ENCODE peak calls at places on chromosomes 3 and 15, in five cellular contexts. R is GM06990, L is neural progenitor cell, U is suprapubic skin, E is RWPE2. S is an unnamed sample.

GRCh38 chr3:72307438-72308105 is 522.6 kb upstream of the PROK2 start:
- DNase-seq in E (no peak), L (no peak), U (no peak), R (no peak), S (no peak)

GRCh38 chr15:32833323-32833944 is 115.6 kb downstream of the GREM1 start:
- DNase-seq in L (no peak), U (no peak), R (no peak), E (no peak), S (no peak)

GRCh38 chr15:88871313-88871712 is 24.0 kb downstream of the HAPLN3 start:
- DNase-seq in L (no peak), U (no peak), R (no peak), E (no peak), S (no peak)

GRCh38 chr3:191563722-191564121 is 102.8 kb downstream of the PYDC2 start:
- DNase-seq in R (no peak), U (no peak), E (no peak), L (no peak), S (no peak)

GRCh38 chr3:147945968-147946519 is 536.9 kb downstream of the ZIC1 start:
- DNase-seq in U (no peak), R (no peak), E (no peak), L (peak), S (no peak)

GRCh38 chr3:177646749-177647148 is 449.5 kb upstream of the TBL1XR1 start:
- DNase-seq in U (no peak), E (no peak), L (no peak), R (no peak), S (no peak)

GRCh38 chr15:46955576-46955975 is 761.7 kb upstream of the SEMA6D start:
- DNase-seq in E (no peak), R (no peak), L (no peak), U (no peak), S (no peak)

GRCh38 chr3:24494616-24495333 is at the start of gene THRB:
- DNase-seq in E (peak), R (peak), U (peak), L (peak), S (no peak)

GRCh38 chr15:101128191-101128590 is 123.7 kb downstream of the CHSY1 start:
- DNase-seq in R (no peak), U (no peak), E (no peak), L (no peak), S (no peak)

GRCh38 chr3:42572278-42572677 is 9.5 kb downstream of the SEC22C start:
- DNase-seq in L (peak), E (no peak), U (no peak), R (no peak), S (no peak)

GRCh38 chr3:26622634-26623408 is at the start of gene LRRC3B:
- DNase-seq in R (no peak), E (no peak), L (peak), U (no peak), S (no peak)

GRCh38 chr3:123769360-123769743 is 114.8 kb downstream of the MYLK start:
- DNase-seq in U (no peak), R (no peak), L (no peak), E (no peak), S (no peak)

GRCh38 chr3:71258116-71258515 is 325.4 kb downstream of the FOXP1 start:
- DNase-seq in L (no peak), E (no peak), R (no peak), U (no peak), S (no peak)

GRCh38 chr15:92034227-92034626 is 180.7 kb downstream of the SLCO3A1 start:
- DNase-seq in E (no peak), U (no peak), L (no peak), R (no peak), S (no peak)

GRCh38 chr15:58981808-58982475 is 5.5 kb upstream of the RNF111 start:
- DNase-seq in R (no peak), E (no peak), U (no peak), L (no peak), S (no peak)

GRCh38 chr15:76711351-76711827 is 193.8 kb downstream of the SCAPER start:
- DNase-seq in E (no peak), U (no peak), R (peak), L (no peak), S (peak)

GRCh38 chr3:72041531-72041930 is 256.6 kb upstream of the PROK2 start:
- DNase-seq in E (no peak), U (no peak), L (no peak), R (no peak), S (no peak)

GRCh38 chr3:54165865-54166264 is 43.5 kb downstream of the CACNA2D3 start:
- DNase-seq in L (no peak), U (no peak), E (no peak), R (no peak), S (no peak)

GRCh38 chr15:24858737-24859601 is 95.8 kb upstream of the SNRPN start:
- DNase-seq in E (no peak), U (no peak), R (no peak), L (peak), S (no peak)

GRCh38 chr3:117628896-117629295 is 919.3 kb downstream of the TUSC7 start:
- DNase-seq in R (no peak), E (no peak), U (no peak), L (no peak), S (no peak)

GRCh38 chr3:111438283-111438682 is 103.7 kb upstream of the CD96 start:
- DNase-seq in U (no peak), R (no peak), E (no peak), L (no peak), S (no peak)

GRCh38 chr3:158744567-158745288 is 12.5 kb upstream of the RARRES1 start:
- DNase-seq in E (no peak), L (no peak), R (no peak), U (no peak), S (no peak)

GRCh38 chr15:101556273-101556672 is 66.8 kb upstream of the PCSK6 start:
- DNase-seq in U (no peak), R (no peak), E (no peak), L (no peak), S (no peak)

GRCh38 chr3:14804835-14805780 is 13.7 kb upstream of the FGD5 start:
- DNase-seq in U (no peak), L (no peak), R (no peak), E (no peak), S (no peak)

GRCh38 chr3:40317061-40317676 is 7.7 kb downstream of the EIF1B start:
- DNase-seq in L (peak), E (no peak), U (no peak), R (peak), S (peak)

GRCh38 chr3:195809796-195810454 is 1.8 kb downstream of the MUC4 start:
- DNase-seq in R (no peak), L (no peak), E (no peak), U (no peak), S (no peak)

GRCh38 chr3:72123908-72124441 is 339.0 kb upstream of the PROK2 start:
- DNase-seq in E (peak), R (peak), U (no peak), L (no peak), S (no peak)

GRCh38 chr3:156433138-156433537 is 121.8 kb downstream of the SSR3 start:
- DNase-seq in E (no peak), U (no peak), L (no peak), R (no peak), S (no peak)

GRCh38 chr15:58318517-58318916 is 113.3 kb upstream of the LIPC start:
- DNase-seq in L (no peak), U (no peak), R (no peak), E (no peak), S (no peak)

GRCh38 chr3:11530153-11530721 is 113.5 kb downstream of the VGLL4 start:
- DNase-seq in R (no peak), E (peak), U (no peak), L (peak), S (no peak)

GRCh38 chr15:36682091-36682490 is 102.7 kb downstream of the CDIN1 start:
- DNase-seq in R (no peak), L (no peak), E (no peak), U (no peak), S (no peak)

GRCh38 chr3:102178817-102179216 is 256.0 kb upstream of the ZPLD1 start:
- DNase-seq in E (no peak), L (no peak), R (no peak), U (no peak), S (no peak)

GRCh38 chr3:102174832-102175374 is 259.9 kb upstream of the ZPLD1 start:
- DNase-seq in U (no peak), L (no peak), E (no peak), R (no peak), S (no peak)

GRCh38 chr3:102176393-102176792 is 258.4 kb upstream of the ZPLD1 start:
- DNase-seq in E (no peak), L (no peak), R (no peak), U (no peak), S (no peak)

GRCh38 chr3:102179321-102180290 is 255.2 kb upstream of the ZPLD1 start:
- DNase-seq in E (no peak), L (no peak), U (no peak), R (peak), S (no peak)

DNA sequence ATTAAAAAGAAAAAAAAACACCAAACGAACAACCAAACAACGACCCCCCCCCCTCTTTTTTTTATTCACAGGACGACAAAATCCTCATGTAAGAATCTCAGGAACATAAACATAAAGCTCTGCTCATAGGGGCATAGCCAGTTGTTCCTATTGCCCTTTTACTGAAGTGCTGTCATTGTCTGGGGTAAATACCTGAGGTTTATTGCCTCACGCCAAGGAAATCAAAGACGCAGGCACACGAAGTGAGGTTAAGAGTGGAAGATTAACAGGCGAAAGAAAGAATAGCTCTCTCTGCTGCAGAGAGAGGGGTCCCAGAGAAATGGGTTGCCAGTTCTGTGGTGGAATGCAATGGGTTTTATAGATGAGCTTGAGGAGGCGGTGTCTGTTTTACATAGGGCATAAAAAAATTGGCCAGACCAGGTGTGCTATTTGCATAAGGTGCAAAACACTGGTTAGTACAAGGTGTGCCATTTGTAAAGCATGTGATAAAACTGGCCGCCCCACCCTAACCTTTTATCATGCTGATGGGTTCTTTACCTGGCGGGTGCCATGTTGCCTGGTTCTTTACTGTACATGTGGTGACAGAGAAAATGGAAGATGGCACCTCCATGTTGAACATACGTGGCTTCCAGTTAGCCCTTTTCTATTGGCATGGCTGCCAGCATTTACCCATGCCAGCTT is 257.6 kb upstream of the ZPLD1 start:
- DNase-seq in U (no peak), E (no peak), L (no peak), R (no peak), S (no peak)
- TF ChIP-seq CTCF in U (no peak), E (no peak), L (no peak), R (no peak), S (no peak)

DNA sequence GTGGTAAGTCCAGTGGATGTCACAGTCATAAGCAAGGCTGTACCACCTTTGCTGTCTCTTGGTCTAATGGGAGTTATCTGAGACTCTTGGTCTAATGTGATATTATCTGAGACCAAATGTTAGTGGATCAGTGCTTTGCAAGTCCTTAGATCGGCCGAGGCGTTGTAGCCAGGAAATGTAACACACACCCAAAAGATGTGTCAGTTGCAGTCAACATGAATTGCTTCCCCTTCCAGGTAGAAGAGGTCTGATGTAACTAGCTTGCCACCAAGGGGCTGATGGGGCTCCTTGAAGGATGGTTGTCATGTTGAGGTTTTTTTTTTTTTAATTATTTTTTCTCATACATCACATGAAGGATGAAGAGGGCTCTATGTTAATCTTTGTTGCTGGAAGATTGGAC is 45.4 kb upstream of the RAF1 start:
- DNase-seq in L (no peak), R (no peak), E (no peak), U (no peak), S (no peak)
- H3K4me3 ChIP-seq in L (no peak), R (no peak), E (no peak), U (no peak), S (no peak)

DNA sequence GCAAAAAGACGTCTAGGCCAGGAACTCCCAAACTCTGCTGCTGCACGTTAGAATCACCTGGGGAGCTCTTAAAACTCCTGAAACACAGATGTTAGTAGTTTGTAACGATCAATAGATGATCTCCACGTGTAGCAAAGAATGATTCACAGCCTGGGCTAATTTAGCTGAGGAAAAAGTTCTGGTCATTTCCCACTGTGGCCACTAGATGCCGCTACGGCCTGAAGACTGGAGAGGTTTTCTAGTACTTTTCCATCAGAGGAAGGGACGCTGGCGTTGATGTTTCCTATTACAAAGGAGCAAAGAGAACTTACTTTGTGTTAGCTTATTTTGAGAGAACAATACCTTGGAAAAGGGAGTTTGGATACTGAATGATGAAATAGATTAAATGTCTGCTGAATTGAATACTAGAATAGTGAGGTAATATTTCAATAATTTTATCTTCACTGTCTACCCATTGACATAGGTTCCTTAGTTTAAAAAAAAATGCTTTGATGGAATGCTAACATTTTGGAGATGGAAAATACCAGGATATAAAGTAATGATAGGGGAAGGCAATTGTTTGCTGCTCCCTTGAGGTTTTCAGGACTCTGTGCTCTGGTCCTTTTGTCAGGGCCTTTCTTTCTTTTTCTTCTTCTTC is 159.1 kb downstream of the P3H2 start:
- DNase-seq in U (peak), R (peak), L (peak), E (no peak), S (no peak)
- TF ChIP-seq CTCF in U (peak), R (peak), L (peak), E (peak), S (peak)

GRCh38 chr3:36763850-36764703 is at the start of gene DCLK3:
- DNase-seq in L (peak), U (no peak), R (no peak), E (no peak), S (no peak)
- H3K4me3 ChIP-seq in L (peak), U (peak), R (no peak), E (no peak), S (no peak)

GRCh38 chr3:136772709-136773108 is 20.5 kb upstream of the STAG1 start:
- DNase-seq in U (no peak), R (no peak), L (no peak), E (no peak), S (no peak)
- TF ChIP-seq CTCF in U (no peak), R (no peak), L (no peak), E (no peak), S (no peak)

GRCh38 chr15:68265086-68265485 is 12.5 kb upstream of the FEM1B start:
- DNase-seq in U (no peak), E (no peak), L (no peak), R (no peak), S (no peak)
- H3K4me3 ChIP-seq in U (no peak), E (no peak), L (no peak), R (no peak), S (no peak)

GRCh38 chr3:44562147-44562546 is 7.2 kb downstream of the ZKSCAN7 start:
- DNase-seq in R (no peak), L (no peak), E (no peak), U (no peak), S (no peak)

GRCh38 chr3:44555753-44556152 is 760 bp downstream of the ZKSCAN7 start:
- DNase-seq in R (no peak), E (no peak), L (no peak), U (no peak), S (no peak)

GRCh38 chr3:44557074-44557473 is 2.1 kb downstream of the ZKSCAN7 start:
- DNase-seq in L (no peak), E (no peak), U (no peak), R (no peak), S (no peak)

DNA sequence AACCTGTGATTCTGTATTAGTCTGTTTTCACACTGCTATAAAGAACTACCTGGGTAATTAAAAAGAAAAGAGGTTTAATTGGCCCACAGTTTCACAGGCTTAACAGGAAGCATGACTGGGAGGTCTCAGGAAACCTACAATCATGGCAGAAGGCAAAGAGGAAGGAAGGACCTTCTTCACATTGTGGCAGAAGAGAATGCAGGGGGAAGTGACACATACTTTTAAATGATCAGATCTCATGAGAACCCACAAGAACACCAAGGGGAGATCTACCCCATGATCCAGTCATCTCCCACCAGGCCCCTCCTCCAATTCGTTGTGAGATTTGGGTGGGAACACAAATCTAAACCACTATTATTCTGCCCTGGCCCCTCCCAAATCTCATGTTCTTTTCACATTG is 6.1 kb downstream of the ZKSCAN7 start:
- DNase-seq in E (no peak), U (no peak), L (no peak), R (no peak), S (no peak)
- TF ChIP-seq CTCF in E (no peak), U (no peak), L (no peak), R (no peak), S (no peak)

GRCh38 chr3:184601576-184602405 is 40.2 kb downstream of the EPHB3 start:
- DNase-seq in E (no peak), R (no peak), L (peak), U (no peak), S (no peak)
- H3K4me3 ChIP-seq in E (no peak), R (no peak), L (peak), U (peak), S (no peak)

GRCh38 chr3:129697229-129697970 is 90.9 kb upstream of the PLXND1 start:
- DNase-seq in E (no peak), R (no peak), U (no peak), L (no peak), S (no peak)
- TF ChIP-seq CTCF in E (no peak), R (no peak), U (no peak), L (no peak), S (no peak)

GRCh38 chr15:57306305-57306943 is 69.9 kb upstream of the CGNL1 start:
- DNase-seq in U (peak), E (peak), R (peak), L (peak), S (no peak)

GRCh38 chr15:57305009-57305408 is 71.3 kb upstream of the CGNL1 start:
- DNase-seq in E (peak), L (no peak), R (no peak), U (no peak), S (no peak)

GRCh38 chr15:57298843-57299550 is 77.3 kb upstream of the CGNL1 start:
- DNase-seq in U (no peak), R (peak), L (no peak), E (peak), S (no peak)

GRCh38 chr15:57301307-57301706 is 75.0 kb upstream of the CGNL1 start:
- DNase-seq in E (peak), L (no peak), U (no peak), R (no peak), S (no peak)

GRCh38 chr15:57302640-57303257 is 73.6 kb upstream of the CGNL1 start:
- DNase-seq in L (no peak), E (peak), U (no peak), R (no peak), S (no peak)
- H3K4me3 ChIP-seq in L (no peak), E (no peak), U (no peak), R (peak), S (peak)